ENCODE peak calls at places on chromosomes 13 and 19, in four cellular contexts. J is AG10803, U is heart right ventricle, Y is uterus. H is an unnamed sample.

GRCh38 chr13:106917673-106918652 is 350.0 kb upstream of the ARGLU1 start:
- DNase-seq in Y (peak; percentile 74), U (peak; percentile 82), J (peak; percentile 75), H (peak; percentile 47)

GRCh38 chr13:39250440-39250839 is 212.2 kb downstream of the NHLRC3 start:
- DNase-seq in J (no peak), U (no peak), Y (no peak), H (no peak)

GRCh38 chr13:108326318-108326717 is 56.8 kb downstream of the TNFSF13B start:
- DNase-seq in J (no peak), U (no peak), Y (no peak), H (no peak)

GRCh38 chr13:46607768-46608553 is 55.0 kb downstream of the LRCH1 start:
- DNase-seq in Y (no peak), J (no peak), U (no peak), H (no peak)

GRCh38 chr13:57644106-57644505 is 12.6 kb downstream of the PCDH17 start:
- DNase-seq in Y (no peak), J (no peak), U (no peak), H (no peak)

GRCh38 chr19:44149776-44150175 is 8.4 kb downstream of the ZNF234 start:
- DNase-seq in Y (no peak), U (no peak), J (no peak), H (no peak)

GRCh38 chr19:51808333-51808986 is 13.5 kb downstream of the FPR3 start:
- DNase-seq in Y (no peak), J (peak; percentile 74), U (no peak), H (no peak)

GRCh38 chr19:4916292-4917082 is 7.2 kb downstream of the UHRF1 start:
- DNase-seq in U (no peak), Y (no peak), J (no peak), H (no peak)

GRCh38 chr13:112885782-112886268 is 83.2 kb upstream of the MCF2L start:
- DNase-seq in Y (peak; percentile 70), U (peak; percentile 83), J (peak; percentile 77), H (peak; percentile 55)

GRCh38 chr19:47713046-47714021 is at the start of gene EHD2:
- DNase-seq in U (peak; percentile 86), Y (peak; percentile 87), J (peak; percentile 78), H (no peak)

GRCh38 chr19:53088091-53088490 is 15.1 kb downstream of the ZNF160 start:
- DNase-seq in Y (no peak), U (no peak), J (no peak), H (no peak)

GRCh38 chr19:43914051-43914450 is 21.0 kb downstream of the ZNF45 start:
- DNase-seq in U (no peak), J (no peak), Y (no peak), H (no peak)

GRCh38 chr19:33134571-33135041 is 2.7 kb downstream of the WDR88 start:
- DNase-seq in U (no peak), Y (no peak), J (no peak), H (no peak)

GRCh38 chr13:40164137-40164536 is 502.3 kb downstream of the FOXO1 start:
- DNase-seq in J (no peak), U (no peak), Y (no peak), H (no peak)

GRCh38 chr19:18469245-18470107 is 31.5 kb upstream of the ISYNA1 start:
- DNase-seq in J (peak; percentile 71), U (peak; percentile 76), Y (peak; percentile 67), H (peak; percentile 40)

GRCh38 chr19:7088999-7089398 is 19.5 kb downstream of the ZNF557 start:
- DNase-seq in Y (no peak), J (no peak), U (no peak), H (no peak)

GRCh38 chr19:7078007-7078406 is 8.5 kb downstream of the ZNF557 start:
- DNase-seq in U (no peak), Y (no peak), J (peak; percentile 4), H (no peak)

GRCh38 chr19:7083076-7083956 is 13.8 kb downstream of the ZNF557 start:
- DNase-seq in Y (no peak), J (peak; percentile 28), U (no peak), H (no peak)
- H3K4me3 ChIP-seq in Y (no peak overlapping the region), J (no peak overlapping the region), U (no peak overlapping the region), H (no peak overlapping the region)

DNA sequence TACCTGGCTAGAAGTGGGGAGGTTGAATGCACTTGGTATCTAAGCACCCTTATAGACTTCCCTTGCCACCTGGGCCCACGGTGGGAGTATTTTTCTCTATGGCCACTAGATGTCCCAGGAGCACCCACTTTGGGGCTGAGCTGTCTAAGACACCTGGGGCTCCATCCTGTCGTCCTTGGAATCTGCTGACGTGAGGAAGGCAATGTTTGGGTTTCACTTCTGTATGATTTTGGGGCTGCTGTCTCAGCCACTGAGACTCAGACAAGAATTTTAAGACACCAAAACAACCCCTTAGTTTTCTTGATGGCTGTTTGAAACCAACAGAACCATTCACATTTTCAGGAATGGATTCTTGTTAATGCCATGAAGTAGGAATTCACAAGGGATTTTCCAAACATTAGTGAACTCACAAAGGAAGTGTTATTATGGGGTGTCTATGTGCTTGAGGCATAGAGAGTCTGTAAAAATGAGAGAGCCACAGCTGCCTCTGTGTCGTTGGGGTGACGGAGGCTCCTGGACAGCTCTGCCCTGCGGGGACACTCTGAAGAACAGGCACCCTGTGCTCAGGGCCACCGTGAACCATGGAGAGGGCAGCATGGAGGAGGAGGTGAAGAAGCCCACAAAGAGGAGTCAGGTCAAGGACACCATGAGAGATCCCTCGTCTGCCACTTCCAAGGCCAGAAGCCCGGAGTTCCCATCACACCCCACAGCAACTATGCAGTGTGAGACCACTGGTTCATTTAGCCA is 106.8 kb upstream of the SPATA13 start:
- DNase-seq in U (no peak), J (peak; percentile 50), Y (peak; percentile 27), H (peak; percentile 45)
- TF ChIP-seq CTCF in U (peak; percentile 49), J (peak; percentile 78), Y (peak; percentile 75), H (peak; percentile 85)

DNA sequence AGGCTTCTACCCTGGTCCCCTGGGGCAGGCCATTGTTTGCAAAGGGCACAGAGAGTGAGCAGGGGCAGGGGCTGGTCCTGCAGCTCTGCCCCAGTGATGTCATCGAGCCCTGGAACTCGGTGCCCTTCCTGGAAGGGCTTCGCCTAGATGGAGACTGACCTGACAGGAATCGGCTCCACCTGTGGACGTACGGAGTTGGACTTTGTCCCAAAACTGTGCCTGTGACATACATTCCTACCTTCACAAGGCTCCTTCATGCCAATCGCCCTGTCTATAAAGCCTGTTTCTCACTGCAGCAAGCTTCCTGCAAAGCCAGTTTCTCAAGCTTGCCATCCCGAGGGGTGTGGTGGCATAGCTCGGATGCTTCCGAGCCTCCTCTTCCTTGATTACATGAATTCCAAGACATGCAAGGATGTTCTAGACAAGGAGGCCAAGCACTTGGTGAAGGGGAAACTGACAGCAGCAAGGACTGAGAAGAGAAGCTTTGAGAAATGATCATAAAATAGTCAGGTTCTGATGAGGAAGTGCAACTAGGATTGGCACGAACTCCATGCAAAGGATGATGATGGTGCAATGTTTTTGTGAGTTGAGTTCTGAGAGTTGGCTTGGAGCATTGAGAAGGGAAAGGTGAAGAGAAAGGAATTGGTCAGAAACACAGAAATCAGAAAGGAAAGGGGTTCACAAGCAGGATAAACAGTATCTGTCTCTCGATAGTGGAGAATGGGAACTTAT is 73.6 kb upstream of the STK24 start:
- DNase-seq in Y (no peak), U (no peak), J (no peak), H (no peak)
- H3K4me3 ChIP-seq in Y (no peak overlapping the region), U (no peak overlapping the region), J (no peak overlapping the region), H (no peak overlapping the region)

DNA sequence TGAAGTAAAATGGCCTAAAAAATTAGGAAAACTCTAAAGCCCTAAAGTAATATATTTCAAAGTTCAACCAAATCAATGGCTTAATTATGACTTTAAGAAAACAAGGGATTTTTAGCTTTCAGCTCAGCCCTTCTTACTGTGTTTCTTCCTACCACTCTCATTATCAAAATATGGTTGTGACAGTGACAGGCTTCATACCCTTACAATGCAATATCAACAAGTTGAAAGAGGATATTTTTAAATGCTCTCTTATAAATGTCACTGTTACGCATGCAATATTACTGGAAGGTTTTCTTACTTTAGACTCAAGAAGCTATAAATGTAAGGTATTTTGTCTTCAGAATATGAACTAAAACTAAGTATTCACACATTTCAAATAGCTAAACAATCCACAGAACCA is 1225.7 kb upstream of the MIR17HG start:
- DNase-seq in J (no peak), U (no peak), Y (no peak), H (no peak)
- TF ChIP-seq CTCF in J (no peak), U (no peak), Y (no peak), H (no peak)

GRCh38 chr19:19626516-19627441 is 1.2 kb downstream of the LPAR2 start:
- DNase-seq in U (no peak), J (no peak), Y (no peak), H (no peak)

GRCh38 chr19:19630062-19630414 is 2.0 kb upstream of the LPAR2 start:
- DNase-seq in Y (no peak), J (no peak), U (no peak), H (no peak)

GRCh38 chr19:19628499-19629134 is 597 bp upstream of the LPAR2 start:
- DNase-seq in Y (no peak), U (no peak), J (peak; percentile 13), H (no peak)

GRCh38 chr19:19627716-19628498 is at the start of gene LPAR2:
- DNase-seq in U (no peak), Y (no peak), J (no peak), H (no peak)

DNA sequence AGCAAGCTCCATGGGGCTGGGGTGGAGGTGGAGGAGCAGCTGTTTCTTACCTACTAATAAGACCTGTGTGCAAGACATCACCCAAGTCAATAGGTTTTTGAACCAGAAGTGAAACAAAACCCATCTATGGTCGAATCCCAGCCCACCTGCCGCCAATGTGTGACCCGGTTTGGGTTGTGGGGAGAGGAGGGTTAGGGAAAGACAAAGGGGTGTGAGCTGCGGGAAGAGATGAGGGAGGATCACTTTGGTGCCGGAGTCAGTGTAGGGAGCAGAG is 641 bp downstream of the LPAR2 start:
- DNase-seq in J (no peak), Y (no peak), U (no peak), H (no peak)
- H3K4me3 ChIP-seq in J (peak overlapping the region; percentile 15), Y (no peak overlapping the region), U (peak overlapping the region; percentile 41), H (peak overlapping the region; percentile 38)

GRCh38 chr13:110443633-110444225 is 117.8 kb downstream of the RAB20 start:
- DNase-seq in U (no peak), Y (peak; percentile 46), J (no peak), H (no peak)

GRCh38 chr13:110445183-110445582 is 116.3 kb downstream of the RAB20 start:
- DNase-seq in Y (no peak), U (no peak), J (peak; percentile 55), H (no peak)

GRCh38 chr13:110442946-110443632 is 118.4 kb downstream of the RAB20 start:
- DNase-seq in J (peak; percentile 58), Y (no peak), U (no peak), H (no peak)

GRCh38 chr13:110445722-110446569 is 115.6 kb downstream of the RAB20 start:
- DNase-seq in U (no peak), Y (peak; percentile 13), J (no peak), H (no peak)

DNA sequence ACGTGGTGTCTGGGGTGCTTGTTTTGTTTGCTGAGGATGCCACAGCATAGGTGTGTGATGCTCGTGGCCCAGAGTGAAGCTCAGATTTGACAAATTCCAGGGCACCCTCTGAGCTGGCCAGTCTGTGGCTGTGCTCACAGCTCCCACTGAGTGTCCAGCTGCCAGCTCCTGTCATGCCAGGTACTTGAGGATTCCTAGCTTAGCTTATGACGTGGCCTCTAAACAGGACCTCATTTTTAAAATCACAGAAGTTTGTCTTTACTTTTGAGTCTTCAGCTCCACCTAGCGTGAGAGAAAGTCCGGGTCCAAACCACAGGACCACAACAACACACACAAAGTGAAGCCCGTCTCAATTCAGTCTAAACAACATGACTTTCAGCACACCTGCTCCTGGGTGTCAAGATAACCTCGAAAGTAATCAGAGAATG is 117.3 kb downstream of the RAB20 start:
- DNase-seq in U (no peak), J (peak; percentile 47), Y (peak; percentile 36), H (no peak)
- TF ChIP-seq CTCF in U (no peak), J (peak; percentile 55), Y (peak; percentile 53), H (peak; percentile 46)

GRCh38 chr19:1258707-1259205 is 10.4 kb downstream of the MIDN start:
- DNase-seq in J (no peak), U (no peak), Y (no peak), H (no peak)
- H3K4me3 ChIP-seq in J (no peak overlapping the region), U (peak overlapping the region; percentile 32), Y (peak overlapping the region; percentile 17), H (no peak overlapping the region)

H was measured in astrocyte of the cerebellum.